ENCODE peak calls at places on chromosomes 5 and 9, in seven cellular contexts. One of them, this sample, is unnamed.

GRCh38 chr5:89929834-89930233 is 479.7 kb downstream of the CETN3 start:
- DNase-seq in neural progenitor cell: no peak
- DNase-seq in adipocyte: peak; percentile 20
- DNase-seq in effector memory CD4-positive, alpha-beta T cell: no peak
- DNase-seq in SJSA1: no peak
- DNase-seq in CD8-positive, alpha-beta memory T cell: no peak
- DNase-seq in HCT116: no peak
- DNase-seq in this sample: no peak

GRCh38 chr5:136729901-136730355 is 364.6 kb upstream of the TRPC7 start:
- DNase-seq in neural progenitor cell: no peak
- DNase-seq in adipocyte: peak; percentile 83
- DNase-seq in effector memory CD4-positive, alpha-beta T cell: no peak
- DNase-seq in SJSA1: peak; percentile 96
- DNase-seq in CD8-positive, alpha-beta memory T cell: no peak
- DNase-seq in HCT116: peak; percentile 34
- DNase-seq in this sample: no peak

GRCh38 chr9:70602364-70603019 is 188.0 kb upstream of the KLF9 start:
- DNase-seq in neural progenitor cell: peak; percentile 73
- DNase-seq in adipocyte: peak; percentile 93
- DNase-seq in effector memory CD4-positive, alpha-beta T cell: peak; percentile 11
- DNase-seq in SJSA1: peak; percentile 78
- DNase-seq in CD8-positive, alpha-beta memory T cell: no peak
- DNase-seq in HCT116: peak; percentile 65
- DNase-seq in this sample: no peak

GRCh38 chr5:124650960-124651662 is 95.3 kb downstream of the ZNF608 start:
- DNase-seq in neural progenitor cell: peak; percentile 18
- DNase-seq in adipocyte: peak; percentile 69
- DNase-seq in effector memory CD4-positive, alpha-beta T cell: no peak
- DNase-seq in SJSA1: peak; percentile 94
- DNase-seq in CD8-positive, alpha-beta memory T cell: no peak
- DNase-seq in HCT116: no peak
- DNase-seq in this sample: no peak

GRCh38 chr9:137030528-137030927 is 1.4 kb downstream of the FUT7 start:
- DNase-seq in neural progenitor cell: no peak
- DNase-seq in adipocyte: no peak
- DNase-seq in effector memory CD4-positive, alpha-beta T cell: no peak
- DNase-seq in SJSA1: no peak
- DNase-seq in CD8-positive, alpha-beta memory T cell: peak; percentile 23
- DNase-seq in HCT116: no peak
- DNase-seq in this sample: no peak

GRCh38 chr5:159091051-159091450 is 8.7 kb downstream of the EBF1 start:
- DNase-seq in neural progenitor cell: no peak
- DNase-seq in adipocyte: no peak
- DNase-seq in effector memory CD4-positive, alpha-beta T cell: no peak
- DNase-seq in SJSA1: no peak
- DNase-seq in CD8-positive, alpha-beta memory T cell: no peak
- DNase-seq in HCT116: no peak
- DNase-seq in this sample: no peak

GRCh38 chr5:96942911-96943310 is 7.0 kb downstream of the LNPEP start:
- DNase-seq in neural progenitor cell: no peak
- DNase-seq in adipocyte: no peak
- DNase-seq in effector memory CD4-positive, alpha-beta T cell: no peak
- DNase-seq in SJSA1: no peak
- DNase-seq in CD8-positive, alpha-beta memory T cell: no peak
- DNase-seq in HCT116: no peak
- DNase-seq in this sample: no peak

GRCh38 chr5:76326559-76327351 is 76.3 kb upstream of the IQGAP2 start:
- DNase-seq in neural progenitor cell: peak; percentile 78
- DNase-seq in adipocyte: no peak
- DNase-seq in effector memory CD4-positive, alpha-beta T cell: no peak
- DNase-seq in SJSA1: no peak
- DNase-seq in CD8-positive, alpha-beta memory T cell: no peak
- DNase-seq in HCT116: no peak
- DNase-seq in this sample: no peak

GRCh38 chr5:159178978-159179377 is 30.4 kb downstream of the RNF145 start:
- DNase-seq in neural progenitor cell: no peak
- DNase-seq in adipocyte: peak; percentile 95
- DNase-seq in effector memory CD4-positive, alpha-beta T cell: no peak
- DNase-seq in SJSA1: peak; percentile 96
- DNase-seq in CD8-positive, alpha-beta memory T cell: no peak
- DNase-seq in HCT116: peak; percentile 75
- DNase-seq in this sample: no peak

GRCh38 chr5:104179057-104179456 is 616.5 kb upstream of the NUDT12 start:
- DNase-seq in neural progenitor cell: peak; percentile 63
- DNase-seq in adipocyte: peak; percentile 78
- DNase-seq in effector memory CD4-positive, alpha-beta T cell: no peak
- DNase-seq in SJSA1: peak; percentile 38
- DNase-seq in CD8-positive, alpha-beta memory T cell: no peak
- DNase-seq in HCT116: peak; percentile 68
- DNase-seq in this sample: no peak

GRCh38 chr5:77957-78804 is 13.8 kb upstream of the PLEKHG4B start:
- DNase-seq in neural progenitor cell: peak; percentile 75
- DNase-seq in adipocyte: peak; percentile 40
- DNase-seq in effector memory CD4-positive, alpha-beta T cell: no peak
- DNase-seq in SJSA1: peak; percentile 49
- DNase-seq in CD8-positive, alpha-beta memory T cell: no peak
- DNase-seq in HCT116: peak; percentile 47
- DNase-seq in this sample: peak; percentile 74

GRCh38 chr9:130143974-130144373 is 28.2 kb upstream of the NCS1 start:
- DNase-seq in neural progenitor cell: peak; percentile 54
- DNase-seq in adipocyte: no peak
- DNase-seq in effector memory CD4-positive, alpha-beta T cell: no peak
- DNase-seq in SJSA1: peak; percentile 25
- DNase-seq in CD8-positive, alpha-beta memory T cell: no peak
- DNase-seq in HCT116: no peak
- DNase-seq in this sample: no peak

GRCh38 chr5:108271127-108271526 is 110.8 kb downstream of the FBXL17 start:
- DNase-seq in neural progenitor cell: no peak
- DNase-seq in adipocyte: no peak
- DNase-seq in effector memory CD4-positive, alpha-beta T cell: no peak
- DNase-seq in SJSA1: no peak
- DNase-seq in CD8-positive, alpha-beta memory T cell: no peak
- DNase-seq in HCT116: no peak
- DNase-seq in this sample: no peak

GRCh38 chr5:95973793-95974325 is 12.2 kb upstream of the ELL2 start:
- DNase-seq in neural progenitor cell: no peak
- DNase-seq in adipocyte: no peak
- DNase-seq in effector memory CD4-positive, alpha-beta T cell: no peak
- DNase-seq in SJSA1: peak; percentile 45
- DNase-seq in CD8-positive, alpha-beta memory T cell: no peak
- DNase-seq in HCT116: no peak
- DNase-seq in this sample: no peak

GRCh38 chr9:13552606-13553215 is 273.2 kb upstream of the MPDZ start:
- DNase-seq in neural progenitor cell: no peak
- DNase-seq in adipocyte: no peak
- DNase-seq in effector memory CD4-positive, alpha-beta T cell: no peak
- DNase-seq in SJSA1: no peak
- DNase-seq in CD8-positive, alpha-beta memory T cell: no peak
- DNase-seq in HCT116: no peak
- DNase-seq in this sample: no peak

GRCh38 chr5:150734579-150735384 is 24.0 kb downstream of the DCTN4 start:
- DNase-seq in neural progenitor cell: no peak
- DNase-seq in adipocyte: no peak
- DNase-seq in effector memory CD4-positive, alpha-beta T cell: no peak
- DNase-seq in SJSA1: no peak
- DNase-seq in CD8-positive, alpha-beta memory T cell: no peak
- DNase-seq in HCT116: no peak
- DNase-seq in this sample: no peak

GRCh38 chr5:8842906-8843590 is 702.8 kb downstream of the SEMA5A start:
- DNase-seq in neural progenitor cell: peak; percentile 37
- DNase-seq in adipocyte: peak; percentile 39
- DNase-seq in effector memory CD4-positive, alpha-beta T cell: no peak
- DNase-seq in SJSA1: peak; percentile 41
- DNase-seq in CD8-positive, alpha-beta memory T cell: no peak
- DNase-seq in HCT116: no peak
- DNase-seq in this sample: no peak

GRCh38 chr9:122936883-122937282 is 3.9 kb upstream of the RABGAP1 start:
- DNase-seq in neural progenitor cell: no peak
- DNase-seq in adipocyte: no peak
- DNase-seq in effector memory CD4-positive, alpha-beta T cell: no peak
- DNase-seq in SJSA1: no peak
- DNase-seq in CD8-positive, alpha-beta memory T cell: no peak
- DNase-seq in HCT116: no peak
- DNase-seq in this sample: no peak

GRCh38 chr5:132269635-132270344 is 12.3 kb downstream of the PDLIM4 start:
- DNase-seq in neural progenitor cell: no peak
- DNase-seq in adipocyte: no peak
- DNase-seq in effector memory CD4-positive, alpha-beta T cell: no peak
- DNase-seq in SJSA1: no peak
- DNase-seq in CD8-positive, alpha-beta memory T cell: no peak
- DNase-seq in HCT116: no peak
- DNase-seq in this sample: peak; percentile 34

GRCh38 chr5:111752426-111752965 is 4.5 kb downstream of the NREP start:
- DNase-seq in neural progenitor cell: no peak
- DNase-seq in adipocyte: no peak
- DNase-seq in effector memory CD4-positive, alpha-beta T cell: no peak
- DNase-seq in SJSA1: no peak
- DNase-seq in CD8-positive, alpha-beta memory T cell: no peak
- DNase-seq in HCT116: no peak
- DNase-seq in this sample: no peak

GRCh38 chr5:95801961-95802360 is 20.6 kb downstream of the GLRX start:
- DNase-seq in neural progenitor cell: no peak
- DNase-seq in adipocyte: no peak
- DNase-seq in effector memory CD4-positive, alpha-beta T cell: no peak
- DNase-seq in SJSA1: no peak
- DNase-seq in CD8-positive, alpha-beta memory T cell: no peak
- DNase-seq in HCT116: no peak
- DNase-seq in this sample: no peak

GRCh38 chr9:10059044-10059443 is 553.8 kb downstream of the PTPRD start:
- DNase-seq in neural progenitor cell: no peak
- DNase-seq in adipocyte: peak; percentile 70
- DNase-seq in effector memory CD4-positive, alpha-beta T cell: no peak
- DNase-seq in SJSA1: no peak
- DNase-seq in CD8-positive, alpha-beta memory T cell: no peak
- DNase-seq in HCT116: no peak
- DNase-seq in this sample: no peak

GRCh38 chr9:137583347-137583746 is 4.6 kb upstream of the DPH7 start:
- DNase-seq in neural progenitor cell: no peak
- DNase-seq in adipocyte: no peak
- DNase-seq in effector memory CD4-positive, alpha-beta T cell: no peak
- DNase-seq in SJSA1: no peak
- DNase-seq in CD8-positive, alpha-beta memory T cell: no peak
- DNase-seq in HCT116: no peak
- DNase-seq in this sample: no peak

GRCh38 chr5:159773062-159773924 is 143.0 kb upstream of the ADRA1B start:
- DNase-seq in neural progenitor cell: peak; percentile 83
- DNase-seq in adipocyte: peak; percentile 92
- DNase-seq in effector memory CD4-positive, alpha-beta T cell: peak; percentile 29
- DNase-seq in SJSA1: peak; percentile 89
- DNase-seq in CD8-positive, alpha-beta memory T cell: peak; percentile 41
- DNase-seq in HCT116: peak; percentile 44
- DNase-seq in this sample: peak; percentile 88

GRCh38 chr9:124221685-124222084 is 36.1 kb upstream of the NEK6 start:
- DNase-seq in neural progenitor cell: no peak
- DNase-seq in adipocyte: no peak
- DNase-seq in effector memory CD4-positive, alpha-beta T cell: no peak
- DNase-seq in SJSA1: no peak
- DNase-seq in CD8-positive, alpha-beta memory T cell: no peak
- DNase-seq in HCT116: no peak
- DNase-seq in this sample: no peak

GRCh38 chr9:19231126-19232035 is 888 bp downstream of the DENND4C start:
- DNase-seq in neural progenitor cell: peak; percentile 50
- DNase-seq in adipocyte: peak; percentile 40
- DNase-seq in effector memory CD4-positive, alpha-beta T cell: no peak
- DNase-seq in SJSA1: peak; percentile 9
- DNase-seq in CD8-positive, alpha-beta memory T cell: no peak
- DNase-seq in HCT116: no peak
- DNase-seq in this sample: no peak

GRCh38 chr5:671459-672328 is 21.5 kb downstream of the TPPP start:
- DNase-seq in neural progenitor cell: peak; percentile 78
- DNase-seq in adipocyte: peak; percentile 77
- DNase-seq in effector memory CD4-positive, alpha-beta T cell: peak; percentile 61
- DNase-seq in SJSA1: peak; percentile 63
- DNase-seq in CD8-positive, alpha-beta memory T cell: peak; percentile 53
- DNase-seq in HCT116: no peak
- DNase-seq in this sample: peak; percentile 83

GRCh38 chr5:93578179-93578812 is 2.7 kb downstream of the NR2F1-AS1 start:
- DNase-seq in neural progenitor cell: peak; percentile 72
- DNase-seq in adipocyte: no peak
- DNase-seq in effector memory CD4-positive, alpha-beta T cell: no peak
- DNase-seq in SJSA1: no peak
- DNase-seq in CD8-positive, alpha-beta memory T cell: no peak
- DNase-seq in HCT116: no peak
- DNase-seq in this sample: no peak

GRCh38 chr5:81122271-81122670 is 110.9 kb upstream of the CKMT2 start:
- DNase-seq in neural progenitor cell: no peak
- DNase-seq in adipocyte: peak; percentile 3
- DNase-seq in effector memory CD4-positive, alpha-beta T cell: no peak
- DNase-seq in SJSA1: no peak
- DNase-seq in CD8-positive, alpha-beta memory T cell: no peak
- DNase-seq in HCT116: no peak
- DNase-seq in this sample: no peak

GRCh38 chr5:10370931-10371330 is 17.4 kb downstream of the MARCHF6 start:
- DNase-seq in neural progenitor cell: no peak
- DNase-seq in adipocyte: no peak
- DNase-seq in effector memory CD4-positive, alpha-beta T cell: no peak
- DNase-seq in SJSA1: no peak
- DNase-seq in CD8-positive, alpha-beta memory T cell: no peak
- DNase-seq in HCT116: no peak
- DNase-seq in this sample: no peak

GRCh38 chr9:135523521-135524129 is 2.4 kb downstream of the LCN1 start:
- DNase-seq in neural progenitor cell: no peak
- DNase-seq in adipocyte: no peak
- DNase-seq in effector memory CD4-positive, alpha-beta T cell: no peak
- DNase-seq in SJSA1: no peak
- DNase-seq in CD8-positive, alpha-beta memory T cell: no peak
- DNase-seq in HCT116: no peak
- DNase-seq in this sample: peak; percentile 34
- H3K36me3 ChIP-seq in neural progenitor cell: no peaks in the 10 kb centered on the region
- H3K36me3 ChIP-seq in adipocyte: no peaks in the 10 kb centered on the region
- H3K36me3 ChIP-seq in effector memory CD4-positive, alpha-beta T cell: no peaks in the 10 kb centered on the region
- H3K36me3 ChIP-seq in SJSA1: no peaks in the 10 kb centered on the region
- H3K36me3 ChIP-seq in CD8-positive, alpha-beta memory T cell: no peaks in the 10 kb centered on the region
- H3K36me3 ChIP-seq in HCT116: no peaks in the 10 kb centered on the region
- H3K36me3 ChIP-seq in this sample: no peaks in the 10 kb centered on the region

GRCh38 chr9:6782378-6782777 is 24.6 kb downstream of the KDM4C start:
- DNase-seq in neural progenitor cell: no peak
- DNase-seq in adipocyte: no peak
- DNase-seq in effector memory CD4-positive, alpha-beta T cell: no peak
- DNase-seq in SJSA1: no peak
- DNase-seq in CD8-positive, alpha-beta memory T cell: no peak
- DNase-seq in HCT116: no peak
- DNase-seq in this sample: no peak
- H3K36me3 ChIP-seq in neural progenitor cell: no peaks in the 10 kb centered on the region
- H3K36me3 ChIP-seq in adipocyte: no peaks in the 10 kb centered on the region
- H3K36me3 ChIP-seq in effector memory CD4-positive, alpha-beta T cell: no peaks in the 10 kb centered on the region
- H3K36me3 ChIP-seq in SJSA1: no peaks in the 10 kb centered on the region
- H3K36me3 ChIP-seq in CD8-positive, alpha-beta memory T cell: no peaks in the 10 kb centered on the region
- H3K36me3 ChIP-seq in HCT116: no peaks in the 10 kb centered on the region
- H3K36me3 ChIP-seq in this sample: no peaks in the 10 kb centered on the region

GRCh38 chr5:7330141-7330712 is 65.7 kb upstream of the ADCY2 start:
- DNase-seq in neural progenitor cell: no peak
- DNase-seq in adipocyte: no peak
- DNase-seq in effector memory CD4-positive, alpha-beta T cell: no peak
- DNase-seq in SJSA1: peak; percentile 91
- DNase-seq in CD8-positive, alpha-beta memory T cell: no peak
- DNase-seq in HCT116: no peak
- DNase-seq in this sample: no peak
- H3K36me3 ChIP-seq in neural progenitor cell: no peaks in the 10 kb centered on the region
- H3K36me3 ChIP-seq in adipocyte: no peaks in the 10 kb centered on the region
- H3K36me3 ChIP-seq in effector memory CD4-positive, alpha-beta T cell: no peaks in the 10 kb centered on the region
- H3K36me3 ChIP-seq in SJSA1: no peaks in the 10 kb centered on the region
- H3K36me3 ChIP-seq in CD8-positive, alpha-beta memory T cell: no peaks in the 10 kb centered on the region
- H3K36me3 ChIP-seq in HCT116: no peaks in the 10 kb centered on the region
- H3K36me3 ChIP-seq in this sample: no peaks in the 10 kb centered on the region

GRCh38 chr5:56516034-56516433 is 282.9 kb upstream of the ANKRD55 start:
- DNase-seq in neural progenitor cell: no peak
- DNase-seq in adipocyte: no peak
- DNase-seq in effector memory CD4-positive, alpha-beta T cell: no peak
- DNase-seq in SJSA1: no peak
- DNase-seq in CD8-positive, alpha-beta memory T cell: no peak
- DNase-seq in HCT116: no peak
- DNase-seq in this sample: no peak
- H3K36me3 ChIP-seq in neural progenitor cell: no peaks in the 10 kb centered on the region
- H3K36me3 ChIP-seq in adipocyte: no peaks in the 10 kb centered on the region
- H3K36me3 ChIP-seq in effector memory CD4-positive, alpha-beta T cell: no peaks in the 10 kb centered on the region
- H3K36me3 ChIP-seq in SJSA1: no peaks in the 10 kb centered on the region
- H3K36me3 ChIP-seq in CD8-positive, alpha-beta memory T cell: no peaks in the 10 kb centered on the region
- H3K36me3 ChIP-seq in HCT116: no peaks in the 10 kb centered on the region
- H3K36me3 ChIP-seq in this sample: no peaks in the 10 kb centered on the region